ENCODE peak calls at places on chromosomes 6 and 20, in nine cellular contexts. N, Z, M, L, I, F, O, W and Y are unnamed samples.
A peak's percentile ranks its signal among the peaks of the same experiment; 100 is the strongest.

GRCh38 chr6:30885999-30886896 is 1.9 kb downstream of the DDR1 start:
- DNase-seq in Z (peak; percentile 65), I (peak; percentile 72), W (peak; percentile 66), N (peak; percentile 98), F (no peak), M (no peak), L (peak; percentile 82), O (peak; percentile 91), Y (no peak)

GRCh38 chr6:143397229-143398222 is 53.0 kb downstream of the ADAT2 start:
- DNase-seq in Z (no peak), I (peak; percentile 92), N (peak; percentile 20), W (peak; percentile 49), F (peak; percentile 24), M (peak; percentile 91), O (no peak), L (peak; percentile 94), Y (peak; percentile 35)

GRCh38 chr20:9928281-9928737 is 89.4 kb upstream of the PAK5 start:
- DNase-seq in I (no peak), L (no peak), W (no peak), O (no peak), Z (no peak), M (no peak), N (no peak), F (no peak), Y (no peak)

GRCh38 chr6:158854214-158855101 is 35.3 kb upstream of the EZR start:
- DNase-seq in Z (no peak), W (no peak), L (peak; percentile 74), N (no peak), O (no peak), M (no peak), I (peak; percentile 41), F (peak; percentile 11), Y (peak; percentile 76)

GRCh38 chr6:159838020-159838744 is 38.1 kb downstream of the PNLDC1 start:
- DNase-seq in Z (no peak), M (no peak), I (no peak), O (no peak), N (no peak), W (no peak), F (no peak), L (no peak), Y (no peak)

GRCh38 chr6:75205776-75206334 is at the start of gene COL12A1:
- DNase-seq in F (no peak), Z (peak; percentile 32), O (peak; percentile 86), N (peak; percentile 87), I (peak; percentile 99), L (peak; percentile 100), M (peak; percentile 99), W (peak; percentile 75), Y (no peak)

GRCh38 chr20:57473246-57474042 is 51.5 kb downstream of the CTCFL start:
- DNase-seq in L (peak; percentile 34), I (peak; percentile 14), M (peak; percentile 23), W (no peak), F (no peak), O (no peak), Z (no peak), N (no peak), Y (no peak)

GRCh38 chr20:15544727-15545126 is 1028.5 kb downstream of the KIF16B start:
- DNase-seq in Z (no peak), L (no peak), I (no peak), F (no peak), W (no peak), N (no peak), M (no peak), O (no peak), Y (no peak)

GRCh38 chr6:11770546-11771466 is 7.8 kb downstream of the ADTRP start:
- DNase-seq in L (peak; percentile 99), M (peak; percentile 78), W (peak; percentile 91), O (peak; percentile 48), Z (peak; percentile 24), I (peak; percentile 97), N (peak; percentile 16), F (no peak), Y (no peak)

GRCh38 chr6:28944412-28945006 is 20.7 kb upstream of the TRIM27 start:
- DNase-seq in Z (peak; percentile 47), F (peak; percentile 34), M (peak; percentile 66), W (peak; percentile 60), L (peak; percentile 86), I (peak; percentile 86), O (peak; percentile 82), N (peak; percentile 79), Y (peak; percentile 81)

GRCh38 chr6:147142684-147143245 is 61.5 kb upstream of the STXBP5 start:
- DNase-seq in W (no peak), N (no peak), F (no peak), L (no peak), O (no peak), I (no peak), Z (no peak), M (no peak), Y (no peak)

GRCh38 chr6:54541521-54541920 is 233.3 kb downstream of the TINAG start:
- DNase-seq in I (no peak), W (no peak), Z (no peak), O (no peak), F (no peak), M (no peak), N (no peak), L (no peak), Y (no peak)

GRCh38 chr20:41467690-41468089 is 101.1 kb upstream of the EMILIN3 start:
- DNase-seq in I (no peak), O (no peak), L (no peak), F (no peak), N (no peak), W (no peak), Z (no peak), M (no peak), Y (no peak)

GRCh38 chr6:77461796-77462195 is 1.5 kb downstream of the HTR1B start:
- DNase-seq in Z (no peak), F (no peak), W (no peak), I (no peak), N (no peak), M (no peak), O (no peak), L (no peak), Y (no peak)
- H3K4me3 ChIP-seq in Z (no peak overlapping the region), F (no peak overlapping the region), W (no peak overlapping the region), I (peak overlapping the region; percentile 57), N (no peak overlapping the region), M (peak overlapping the region; percentile 52), O (peak overlapping the region; percentile 82), L (peak overlapping the region; percentile 67), Y (no peak overlapping the region)

GRCh38 chr6:6007311-6008113 is 787 bp upstream of the NRN1 start:
- DNase-seq in L (no peak), I (no peak), F (no peak), O (peak; percentile 73), Z (peak; percentile 68), N (peak; percentile 80), M (no peak), W (no peak), Y (peak; percentile 73)

GRCh38 chr6:6003334-6004146 is 3.2 kb downstream of the NRN1 start:
- DNase-seq in O (peak; percentile 85), M (no peak), N (peak; percentile 85), F (no peak), Z (peak; percentile 72), W (no peak), L (no peak), I (peak; percentile 22), Y (peak; percentile 72)

GRCh38 chr6:6004147-6004995 is 2.4 kb downstream of the NRN1 start:
- DNase-seq in N (peak; percentile 67), L (no peak), Z (peak; percentile 49), F (no peak), O (peak; percentile 55), M (no peak), I (peak; percentile 44), W (no peak), Y (peak; percentile 66)

GRCh38 chr6:6006428-6007310 is at the start of gene NRN1:
- DNase-seq in Z (peak; percentile 71), I (peak; percentile 23), N (peak; percentile 52), F (no peak), W (no peak), O (peak; percentile 54), M (no peak), L (no peak), Y (no peak)

GRCh38 chr6:6005467-6006427 is 978 bp downstream of the NRN1 start:
- DNase-seq in Z (peak; percentile 44), N (peak; percentile 45), O (no peak), L (no peak), F (no peak), W (no peak), I (no peak), M (no peak), Y (no peak)
- H3K4me3 ChIP-seq in Z (peak overlapping the region; percentile 64), N (peak overlapping the region; percentile 58), O (peak overlapping the region; percentile 74), L (peak overlapping the region; percentile 52), F (no peak overlapping the region), W (no peak overlapping the region), I (peak overlapping the region; percentile 28), M (no peak overlapping the region), Y (peak overlapping the region; percentile 84)

GRCh38 chr6:168789699-168790098 is 348.7 kb downstream of the SMOC2 start:
- DNase-seq in L (no peak), O (no peak), F (no peak), I (no peak), M (no peak), Z (peak; percentile 40), N (no peak), W (no peak), Y (no peak)

GRCh38 chr6:168785720-168786511 is 344.9 kb downstream of the SMOC2 start:
- DNase-seq in Z (peak; percentile 64), N (no peak), O (no peak), I (no peak), M (no peak), W (no peak), F (no peak), L (no peak), Y (no peak)

GRCh38 chr6:168782211-168782729 is 341.3 kb downstream of the SMOC2 start:
- DNase-seq in W (no peak), F (no peak), L (no peak), N (no peak), M (no peak), O (no peak), I (no peak), Z (no peak), Y (no peak)

GRCh38 chr6:168784426-168784825 is 343.4 kb downstream of the SMOC2 start:
- DNase-seq in Z (no peak), O (no peak), N (no peak), W (no peak), M (no peak), F (no peak), I (no peak), L (no peak), Y (no peak)
- H3K4me3 ChIP-seq in Z (no peak overlapping the region), O (no peak overlapping the region), N (no peak overlapping the region), W (no peak overlapping the region), M (no peak overlapping the region), F (no peak overlapping the region), I (no peak overlapping the region), L (no peak overlapping the region), Y (no peak overlapping the region)

DNA sequence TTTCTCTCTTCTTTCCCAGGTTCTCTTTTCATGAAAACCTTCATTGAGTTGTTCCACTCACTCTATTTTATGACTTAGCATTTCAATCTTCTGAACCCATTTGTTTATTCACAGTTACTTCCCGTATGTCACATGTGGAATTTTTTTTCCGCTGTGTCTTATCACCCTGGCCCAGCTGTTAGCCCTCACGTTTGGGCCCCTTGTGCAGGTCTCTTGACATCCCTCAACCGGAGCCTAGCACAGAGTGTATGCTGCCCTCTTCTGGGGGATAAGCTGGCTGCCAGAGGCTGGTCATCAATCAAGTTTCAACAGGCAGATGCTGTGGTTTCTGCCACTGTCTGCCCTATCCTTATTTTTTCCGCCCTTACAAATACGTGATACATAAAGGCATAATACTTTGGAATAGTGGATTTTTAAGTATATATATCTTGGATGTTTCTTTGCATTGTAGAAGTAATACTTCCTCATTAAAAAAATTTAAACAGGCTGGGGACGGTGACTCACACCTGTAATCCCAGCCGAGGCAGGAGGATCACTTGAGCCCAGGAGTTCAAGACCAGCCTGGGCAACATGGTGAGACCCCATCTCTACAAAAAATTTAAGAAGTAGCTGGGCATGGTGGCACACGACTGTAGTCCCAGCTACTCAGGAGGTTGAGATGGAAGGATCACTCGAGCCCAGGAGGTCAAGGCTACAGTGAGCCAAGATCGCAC is 38.8 kb upstream of the RNF8 start:
- DNase-seq in O (peak; percentile 54), I (peak; percentile 27), F (no peak), Z (peak; percentile 29), N (peak; percentile 59), M (no peak), W (peak; percentile 31), L (peak; percentile 91), Y (peak; percentile 28)
- H3K4me3 ChIP-seq in O (no peak overlapping the region), I (no peak overlapping the region), F (no peak overlapping the region), Z (no peak overlapping the region), N (no peak overlapping the region), M (no peak overlapping the region), W (no peak overlapping the region), L (no peak overlapping the region), Y (no peak overlapping the region)